ENCODE peak calls at places on chromosomes 16 and 17, in seven cellular contexts. R is naive thymus-derived CD4-positive, alpha-beta T cell; T is OCI-LY7; W is left lung; H is CD8-positive, alpha-beta T cell; G is Panc1; L is iPS DF 6.9. J is an unnamed sample. For H3K36me3, the result is how much of the 10 kb centered on the place peaks cover.

GRCh38 chr16:87195190-87195589 is 122.0 kb downstream of the C16orf95 start:
- DNase-seq in T (no peak), W (no peak), H (no peak), R (no peak), L (no peak), G (no peak), J (no peak)

GRCh38 chr17:74296548-74296936 is 22.5 kb downstream of the DNAI2 start:
- DNase-seq in R (no peak), G (no peak), W (peak), L (no peak), T (peak), H (no peak), J (peak)

GRCh38 chr17:76995352-76996105 is 127.3 kb downstream of the MGAT5B start:
- DNase-seq in W (no peak), H (no peak), L (no peak), G (no peak), R (peak), T (peak), J (no peak)

GRCh38 chr17:48498168-48498840 is 32.5 kb downstream of the HOXB1 start:
- DNase-seq in H (no peak), T (no peak), L (no peak), R (no peak), W (no peak), G (no peak), J (no peak)

GRCh38 chr17:59783221-59784016 is 76.0 kb downstream of the VMP1 start:
- DNase-seq in R (peak), G (no peak), L (no peak), H (no peak), W (no peak), T (peak), J (no peak)

GRCh38 chr16:50036426-50036825 is 11.4 kb downstream of the CNEP1R1 start:
- DNase-seq in H (no peak), W (no peak), G (no peak), R (no peak), L (no peak), T (no peak), J (peak)

GRCh38 chr17:49104511-49105074 is 28.0 kb upstream of the B4GALNT2 start:
- DNase-seq in R (no peak), T (no peak), G (no peak), W (no peak), H (no peak), L (no peak), J (no peak)

GRCh38 chr17:58452738-58453137 is 35.4 kb upstream of the RNF43 start:
- DNase-seq in W (no peak), H (no peak), L (no peak), R (no peak), T (no peak), G (no peak), J (no peak)

GRCh38 chr16:57690782-57691471 is 3.7 kb upstream of the DRC7 start:
- DNase-seq in L (no peak), T (no peak), G (no peak), H (no peak), R (no peak), W (no peak), J (no peak)

GRCh38 chr17:79956853-79957252 is 78.8 kb downstream of the TBC1D16 start:
- DNase-seq in R (no peak), H (no peak), W (no peak), T (no peak), G (no peak), L (no peak), J (no peak)

GRCh38 chr16:56933266-56933619 is 1.3 kb downstream of the HERPUD1 start:
- DNase-seq in T (no peak), H (no peak), W (no peak), L (no peak), R (no peak), G (no peak), J (no peak)

GRCh38 chr17:77428020-77428781 is 287.4 kb downstream of the SEC14L1 start:
- DNase-seq in G (no peak), H (no peak), L (no peak), R (no peak), W (no peak), T (peak), J (no peak)

GRCh38 chr17:49730787-49731441 is 23.1 kb upstream of the SLC35B1 start:
- DNase-seq in T (no peak), L (no peak), R (no peak), H (no peak), W (no peak), G (no peak), J (no peak)

GRCh38 chr17:81422776-81423697 is 27.8 kb downstream of the BAHCC1 start:
- DNase-seq in H (no peak), W (peak), T (no peak), L (no peak), R (no peak), G (no peak), J (no peak)

GRCh38 chr17:80860703-80861359 is 130.8 kb upstream of the CHMP6 start:
- DNase-seq in H (no peak), R (no peak), L (no peak), T (no peak), W (peak), G (no peak), J (no peak)

GRCh38 chr17:9115446-9116265 is 94.3 kb downstream of the NTN1 start:
- DNase-seq in G (no peak), L (peak), T (no peak), R (peak), H (no peak), W (peak), J (peak)

GRCh38 chr16:10983175-10983558 is 38.8 kb downstream of the CLEC16A start:
- DNase-seq in G (no peak), R (no peak), H (no peak), W (no peak), T (peak), L (no peak), J (peak)

GRCh38 chr17:80836658-80836965 is 155.0 kb upstream of the CHMP6 start:
- DNase-seq in G (no peak), R (no peak), W (no peak), T (no peak), L (no peak), H (no peak), J (no peak)

GRCh38 chr16:30761928-30762902 is at the start of the genes CFAP119 and RNF40:
- DNase-seq in L (peak), H (peak), R (peak), W (peak), G (peak), T (peak), J (peak)

GRCh38 chr17:77425791-77426641 is 285.2 kb downstream of the SEC14L1 start:
- DNase-seq in G (no peak), T (no peak), H (no peak), R (no peak), W (no peak), L (no peak), J (no peak)

GRCh38 chr16:29810699-29811169 is 1.3 kb upstream of the PRRT2 start:
- DNase-seq in G (no peak), R (no peak), T (no peak), W (no peak), L (no peak), H (no peak), J (no peak)

GRCh38 chr16:22075043-22075757 is 17.1 kb upstream of the VWA3A start:
- DNase-seq in L (no peak), G (no peak), H (no peak), T (no peak), R (no peak), W (no peak), J (no peak)

GRCh38 chr17:79388556-79389295 is 222.1 kb downstream of the RBFOX3 start:
- DNase-seq in R (no peak), H (no peak), L (peak), G (no peak), T (peak), W (peak), J (peak)

GRCh38 chr16:77299395-77299794 is 100.2 kb downstream of the SYCE1L start:
- DNase-seq in W (no peak), R (no peak), T (peak), H (no peak), L (no peak), G (no peak), J (no peak)

GRCh38 chr17:82107341-82107860 is 9.4 kb upstream of the FASN start:
- DNase-seq in W (no peak), L (no peak), G (no peak), T (peak), H (no peak), R (no peak), J (no peak)

GRCh38 chr17:80688994-80689635 is 144.5 kb downstream of the RPTOR start:
- DNase-seq in T (no peak), R (no peak), W (no peak), H (no peak), L (no peak), G (no peak), J (no peak)

GRCh38 chr17:58402047-58402446 is 15.3 kb downstream of the RNF43 start:
- DNase-seq in W (no peak), L (no peak), R (no peak), T (no peak), H (no peak), G (no peak), J (no peak)

GRCh38 chr16:4790871-4791270 is 2.7 kb upstream of the SEPTIN12 start:
- DNase-seq in L (no peak), H (no peak), R (no peak), G (no peak), T (no peak), W (no peak), J (no peak)

GRCh38 chr17:79872762-79873161 is 33.5 kb upstream of the CBX4 start:
- DNase-seq in T (no peak), H (no peak), W (no peak), G (no peak), L (no peak), R (no peak), J (no peak)

GRCh38 chr16:89137666-89138512 is 33.7 kb upstream of the CDH15 start:
- DNase-seq in L (no peak), H (no peak), G (no peak), W (no peak), T (no peak), R (no peak), J (no peak)

GRCh38 chr16:81424761-81425160 is 19.8 kb upstream of the CMIP start:
- DNase-seq in L (no peak), G (no peak), H (no peak), R (no peak), W (no peak), T (peak), J (no peak)

GRCh38 chr16:9107025-9107970 is 15.9 kb downstream of the HAPSTR1 start:
- DNase-seq in W (no peak), H (no peak), R (no peak), L (no peak), T (no peak), G (no peak), J (no peak)
- H3K4me3 ChIP-seq in W (no peak), H (no peak), R (no peak), L (no peak), T (no peak), G (no peak), J (no peak)

GRCh38 chr16:23567602-23568001 is 10.1 kb downstream of the UBFD1 start:
- DNase-seq in T (no peak), H (no peak), W (no peak), L (no peak), R (no peak), G (no peak), J (no peak)
- H3K36me3 ChIP-seq in T (half or more), H (half or more), W (under half), L (under half), R (under half), G (under half), J (under half)

GRCh38 chr16:72932677-72933335 is 115.1 kb downstream of the ZFHX3 start:
- DNase-seq in G (no peak), L (no peak), H (no peak), T (no peak), R (no peak), W (no peak), J (no peak)
- H3K27ac ChIP-seq in G (no peak), L (no peak), H (no peak), T (no peak), R (no peak), W (peak), J (no peak)

DNA sequence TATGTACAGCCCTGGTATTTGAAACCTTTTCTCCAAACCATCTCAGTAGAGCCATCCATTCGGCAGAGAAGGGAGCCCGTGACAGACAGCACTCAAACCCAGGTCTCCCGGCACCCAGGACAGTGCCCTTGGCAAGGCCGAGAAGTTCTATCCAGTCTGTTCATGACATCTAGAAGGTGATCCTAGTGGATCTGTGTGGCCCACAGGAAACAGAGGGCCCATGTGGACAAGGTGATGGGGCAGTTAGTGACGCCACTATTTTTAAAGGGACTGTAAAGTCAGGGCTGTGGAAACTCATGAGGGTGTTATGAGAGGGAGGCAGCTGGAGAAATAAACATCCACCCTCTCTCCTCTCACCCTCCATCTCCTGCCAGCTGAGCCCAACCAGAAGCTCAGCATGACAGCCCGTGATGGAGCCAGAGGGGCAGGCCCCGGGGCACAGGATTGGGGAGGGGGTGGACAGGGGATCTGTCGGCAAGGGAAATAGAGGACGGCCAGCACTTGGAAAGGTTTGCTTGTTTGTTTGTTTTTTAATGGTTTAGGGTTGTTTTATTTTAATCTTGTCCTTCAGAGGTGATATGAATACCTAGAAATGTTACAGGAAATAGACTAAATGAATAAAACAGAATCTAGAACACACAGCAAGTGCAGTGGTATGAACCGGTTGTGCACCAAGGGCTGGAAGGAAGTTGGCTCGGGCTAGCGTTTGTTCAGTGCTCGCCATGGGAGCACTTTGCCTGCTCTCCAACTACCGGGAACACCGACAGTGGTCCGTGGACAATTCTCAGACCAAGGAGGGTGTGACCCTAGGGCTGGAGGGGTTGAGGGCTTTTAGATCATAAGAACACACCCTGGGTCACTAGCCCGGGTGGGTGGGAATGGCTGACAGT is 17.1 kb downstream of the MYLK3 start:
- DNase-seq in W (no peak), T (no peak), G (no peak), L (no peak), R (no peak), H (no peak), J (no peak)
- H3K4me3 ChIP-seq in W (no peak), T (no peak), G (no peak), L (no peak), R (no peak), H (no peak), J (no peak)

DNA sequence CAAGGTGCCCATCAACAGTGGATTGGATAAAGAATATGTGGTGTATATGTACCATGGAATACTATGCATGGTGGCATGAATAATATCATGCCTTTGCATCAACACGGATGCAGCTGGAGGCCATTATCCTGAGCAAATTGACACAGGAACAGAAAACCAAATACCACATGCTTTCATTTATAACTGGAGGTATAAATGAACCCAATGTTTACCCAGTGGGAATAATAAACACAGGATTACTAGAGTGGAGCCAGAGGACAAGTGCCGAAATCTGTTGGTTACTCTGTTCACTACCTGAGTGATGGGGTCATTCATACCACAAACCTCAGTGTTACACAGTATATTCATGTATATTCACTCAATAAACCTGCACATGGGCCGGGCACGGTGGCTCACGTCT is 125.2 kb downstream of the CDH11 start:
- DNase-seq in G (no peak), H (no peak), R (no peak), W (no peak), L (no peak), T (no peak), J (no peak)
- H3K36me3 ChIP-seq in G (under half), H (under half), R (under half), W (under half), L (under half), T (under half), J (under half)